ENCODE peak calls at places on chromosomes 11 and 22, in four cellular contexts. V is bronchial epithelial cell, N is GM12865, Q is heart right ventricle. S is an unnamed sample.

GRCh38 chr11:77202941-77203900 is 75.2 kb downstream of the MYO7A start:
- DNase-seq in V (no peak), N (no peak), Q (no peak), S (no peak)

GRCh38 chr11:61826930-61827572 is 1.0 kb upstream of the FADS2 start:
- DNase-seq in V (no peak), N (peak; percentile 61), Q (no peak), S (no peak)

GRCh38 chr11:129933866-129934265 is 38.5 kb upstream of the NFRKB start:
- DNase-seq in V (no peak), N (no peak), Q (no peak), S (no peak)

GRCh38 chr11:130719516-130719915 is 196.8 kb downstream of the SNX19 start:
- DNase-seq in V (no peak), N (no peak), Q (no peak), S (no peak)

GRCh38 chr11:25776238-25776637 is 555.7 kb upstream of the ANO3 start:
- DNase-seq in V (no peak), N (no peak), Q (no peak), S (no peak)

GRCh38 chr11:3169952-3170755 is 5.0 kb upstream of the OSBPL5 start:
- DNase-seq in V (peak; percentile 7), N (no peak), Q (no peak), S (peak; percentile 32)

GRCh38 chr11:93492464-93493251 is 50.5 kb downstream of the SMCO4 start:
- DNase-seq in V (no peak), N (no peak), Q (no peak), S (no peak)

GRCh38 chr11:119345685-119346084 is 820 bp downstream of the MFRP start:
- DNase-seq in V (no peak), N (no peak), Q (no peak), S (no peak)

GRCh38 chr11:44815917-44816456 is 89.2 kb downstream of the TSPAN18 start:
- DNase-seq in V (no peak), N (no peak), Q (no peak), S (no peak)

GRCh38 chr22:32801001-32801435 is 487 bp upstream of the TIMP3 start:
- DNase-seq in V (no peak), N (no peak), Q (no peak), S (no peak)

GRCh38 chr11:60367009-60367408 is 11.3 kb upstream of the MS4A7 start:
- DNase-seq in V (no peak), N (peak; percentile 88), Q (no peak), S (peak; percentile 7)

GRCh38 chr22:40312050-40312449 is 34.2 kb upstream of the ADSL start:
- DNase-seq in V (no peak), N (no peak), Q (no peak), S (no peak)

GRCh38 chr22:44486538-44486937 is 11.5 kb downstream of the RTL6 start:
- DNase-seq in V (no peak), N (no peak), Q (peak; percentile 16), S (no peak)

GRCh38 chr11:85977751-85978160 is 91.1 kb downstream of the PICALM start:
- DNase-seq in V (no peak), N (no peak), Q (no peak), S (no peak)

GRCh38 chr22:38860291-38861169 is 11.5 kb downstream of the CBX6 start:
- DNase-seq in V (no peak), N (no peak), Q (no peak), S (no peak)

GRCh38 chr11:95641506-95641905 is 148.1 kb downstream of the FAM76B start:
- DNase-seq in V (peak; percentile 38), N (peak; percentile 81), Q (no peak), S (peak; percentile 42)

GRCh38 chr22:22878801-22879674 is 8.6 kb upstream of the IGLL5 start:
- DNase-seq in V (no peak), N (no peak), Q (no peak), S (no peak)
- TF ChIP-seq CTCF in V (no peak), N (peak; percentile 30), Q (no peak), S (peak; percentile 27)

GRCh38 chr11:72349616-72350218 is 84.6 kb downstream of the CLPB start:
- DNase-seq in V (no peak), N (no peak), Q (peak; percentile 54), S (no peak)

GRCh38 chr11:72354356-72355115 is 79.8 kb downstream of the CLPB start:
- DNase-seq in V (peak; percentile 21), N (no peak), Q (no peak), S (no peak)

GRCh38 chr11:72350752-72351151 is 83.6 kb downstream of the CLPB start:
- DNase-seq in V (no peak), N (no peak), Q (no peak), S (no peak)

GRCh38 chr11:72352859-72353551 is 81.3 kb downstream of the CLPB start:
- DNase-seq in V (peak; percentile 46), N (peak; percentile 79), Q (peak; percentile 6), S (no peak)

DNA sequence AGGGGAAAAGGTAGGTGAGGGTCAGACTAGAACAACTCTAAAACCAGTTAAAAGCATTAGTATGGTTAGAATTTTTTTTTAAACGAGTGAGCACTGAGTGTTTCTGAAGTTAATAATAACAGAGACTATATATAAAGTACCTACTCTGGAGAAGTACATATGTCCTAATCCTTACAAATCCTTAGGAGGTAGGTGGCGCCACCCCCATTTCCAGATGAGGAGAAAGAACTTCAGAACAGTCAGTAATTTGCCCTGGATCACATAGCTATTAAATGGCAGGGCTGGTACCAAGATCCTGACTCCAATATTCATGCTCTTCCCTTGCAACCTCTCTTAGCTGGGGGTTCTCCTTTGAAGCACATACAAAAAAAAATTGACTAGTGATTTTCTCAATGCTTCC is 80.5 kb downstream of the CLPB start:
- DNase-seq in V (peak; percentile 18), N (no peak), Q (no peak), S (no peak)
- TF ChIP-seq CTCF in V (peak; percentile 18), N (no peak), Q (no peak), S (no peak)

GRCh38 chr11:111063711-111064110 is 181.8 kb upstream of the POU2AF2 start:
- DNase-seq in V (peak; percentile 39), N (no peak), Q (no peak), S (no peak)

GRCh38 chr11:111067994-111068393 is 177.5 kb upstream of the POU2AF2 start:
- DNase-seq in V (no peak), N (no peak), Q (no peak), S (no peak)

GRCh38 chr11:111066861-111067260 is 178.7 kb upstream of the POU2AF2 start:
- DNase-seq in V (no peak), N (no peak), Q (no peak), S (no peak)

GRCh38 chr11:111064118-111064517 is 181.4 kb upstream of the POU2AF2 start:
- DNase-seq in V (no peak), N (no peak), Q (no peak), S (no peak)

DNA sequence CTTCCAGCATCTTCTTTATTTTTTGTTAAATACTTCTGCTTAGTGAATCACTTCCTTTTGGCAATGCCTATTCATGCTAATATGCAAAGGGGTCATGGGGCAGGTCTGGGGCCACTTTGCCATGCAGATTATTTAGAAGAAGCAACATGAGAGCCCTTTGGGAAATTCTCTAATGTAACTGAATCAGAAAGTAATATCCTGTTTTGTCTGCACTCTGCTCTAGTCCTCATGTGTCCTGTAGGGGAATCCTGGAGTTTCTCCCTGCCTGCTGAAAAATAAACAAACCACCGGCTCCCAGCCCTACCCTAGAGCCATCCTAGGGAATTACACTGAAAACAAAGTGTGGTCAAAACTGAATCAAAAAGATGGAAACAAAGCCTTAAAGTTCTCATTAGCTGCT is 176.4 kb upstream of the POU2AF2 start:
- DNase-seq in V (peak; percentile 20), N (no peak), Q (no peak), S (no peak)
- TF ChIP-seq CTCF in V (no peak), N (no peak), Q (no peak), S (no peak)

DNA sequence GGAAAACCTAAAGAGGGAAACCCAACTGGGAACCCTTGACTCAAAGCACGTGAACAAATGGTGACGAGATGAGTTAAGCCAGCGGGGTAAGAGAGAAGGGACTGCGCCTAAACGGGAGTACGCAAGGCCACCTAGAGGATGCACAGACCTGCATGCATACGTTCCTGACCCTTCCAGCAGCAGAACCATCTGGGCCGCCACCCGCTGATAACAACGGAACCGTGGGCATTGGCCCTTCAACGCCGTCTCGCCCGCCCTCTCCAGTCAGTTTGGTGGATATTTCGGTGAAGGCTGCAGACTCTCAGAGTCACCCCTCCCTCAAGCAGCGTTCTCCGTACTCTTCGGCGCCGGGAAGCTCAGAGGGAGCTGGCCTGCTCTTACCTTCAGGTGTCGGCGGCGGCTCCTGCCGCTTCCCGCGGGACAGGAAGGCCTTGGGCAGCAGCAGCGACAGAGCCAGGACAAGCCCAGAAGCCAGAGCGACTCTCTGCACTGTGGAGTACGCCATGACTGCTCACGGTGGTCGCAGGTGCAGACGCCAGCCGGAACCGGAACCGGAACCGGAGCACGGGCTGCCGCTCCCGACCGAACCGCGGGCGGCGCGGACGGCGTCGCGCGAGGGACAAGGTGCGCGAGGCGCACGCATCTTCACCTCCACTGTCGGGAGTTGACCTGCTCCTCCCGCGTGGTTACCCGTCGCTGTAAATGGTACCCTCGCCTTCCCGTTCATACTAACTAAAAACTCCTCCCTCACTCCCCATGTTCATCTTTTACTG is at the start of gene RIC3:
- DNase-seq in V (no peak), N (peak; percentile 63), Q (peak; percentile 16), S (peak; percentile 50)
- TF ChIP-seq CTCF in V (no peak), N (no peak), Q (no peak), S (no peak)

GRCh38 chr11:75578977-75579376 is 16.9 kb downstream of the SERPINH1 start:
- DNase-seq in V (no peak), N (no peak), Q (no peak), S (no peak)

GRCh38 chr11:75574698-75575265 is 12.7 kb downstream of the SERPINH1 start:
- DNase-seq in V (no peak), N (no peak), Q (no peak), S (no peak)

GRCh38 chr11:75576445-75577049 is 14.5 kb downstream of the SERPINH1 start:
- DNase-seq in V (peak; percentile 37), N (peak; percentile 48), Q (no peak), S (peak; percentile 29)

GRCh38 chr11:75576017-75576416 is 14.0 kb downstream of the SERPINH1 start:
- DNase-seq in V (no peak), N (no peak), Q (no peak), S (no peak)

DNA sequence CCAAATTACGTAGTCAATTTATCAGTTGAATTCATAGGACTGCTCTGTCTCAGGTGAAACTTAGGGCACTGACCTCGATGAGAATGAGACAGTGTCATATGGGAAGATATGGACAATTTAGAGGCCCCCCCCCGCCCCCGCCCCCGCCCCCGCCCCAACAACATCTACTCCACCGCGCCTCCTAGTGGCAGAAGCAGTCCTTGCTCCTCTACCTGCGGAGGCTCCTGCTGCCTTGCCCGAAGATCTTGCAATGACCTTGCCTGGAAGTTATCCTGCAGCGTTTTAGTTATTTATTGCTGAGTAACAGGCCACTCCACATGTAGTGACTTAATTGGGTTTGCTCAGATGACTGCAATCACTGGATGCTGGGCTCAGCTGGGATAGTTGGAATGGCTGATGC is 15.1 kb downstream of the SERPINH1 start:
- DNase-seq in V (peak; percentile 27), N (no peak), Q (peak; percentile 63), S (peak; percentile 62)
- TF ChIP-seq CTCF in V (peak; percentile 61), N (peak; percentile 31), Q (peak; percentile 33), S (peak; percentile 60)

GRCh38 chr11:42913731-42914130 is 398.1 kb upstream of the API5 start:
- DNase-seq in V (no peak), N (peak; percentile 2), Q (no peak), S (no peak)
- TF ChIP-seq CTCF in V (no peak), N (no peak), Q (no peak), S (no peak)

S was measured in activated CD8-positive, alpha-beta T cell treated with anti-CD3 and anti-CD28 coated beads for 36 hours.